ENCODE peak calls at places on chromosomes 5 and 9, in nine cellular contexts. A is tibial nerve; U is left ventricle myocardium inferior; M is aorta; R is breast epithelium; Q is OCI-LY7; V is dorsolateral prefrontal cortex; P is effector memory CD4-positive, alpha-beta T cell; H is cardiac muscle cell. W is an unnamed sample.

GRCh38 chr9:94181782-94182181 is 77.3 kb upstream of the ZNF169 start:
- DNase-seq in U (no peak), A (no peak), Q (no peak), P (no peak), V (no peak), M (no peak), R (no peak), H (no peak), W (no peak)

GRCh38 chr9:138103111-138103823 is 225.7 kb downstream of the CACNA1B start:
- DNase-seq in A (no peak), V (no peak), M (peak; percentile 59), R (peak; percentile 5), Q (no peak), P (no peak), H (no peak), U (no peak), W (no peak)

GRCh38 chr5:9624196-9624947 is 5.8 kb downstream of the TAS2R1 start:
- DNase-seq in Q (no peak), U (no peak), M (no peak), V (no peak), P (no peak), R (no peak), H (peak; percentile 29), A (no peak), W (no peak)

GRCh38 chr9:33189331-33189731 is 22.2 kb upstream of the B4GALT1 start:
- DNase-seq in R (no peak), P (no peak), M (no peak), U (no peak), A (no peak), V (no peak), Q (no peak), H (no peak), W (no peak)

GRCh38 chr5:76582252-76583162 is 40.7 kb downstream of the F2RL2 start:
- DNase-seq in M (no peak), R (no peak), Q (peak; percentile 52), U (no peak), H (peak; percentile 42), A (no peak), V (no peak), P (no peak), W (no peak)

GRCh38 chr5:169404223-169404622 is 103.3 kb upstream of the SLIT3 start:
- DNase-seq in P (no peak), Q (no peak), H (no peak), M (no peak), A (no peak), R (no peak), U (no peak), V (no peak), W (no peak)

GRCh38 chr5:94064025-94064424 is 322.6 kb upstream of the POU5F2 start:
- DNase-seq in A (no peak), Q (no peak), P (no peak), H (no peak), U (no peak), V (no peak), R (no peak), M (no peak), W (no peak)

GRCh38 chr5:74622122-74622521 is 18.4 kb downstream of the ENC1 start:
- DNase-seq in M (no peak), A (no peak), U (no peak), P (no peak), V (no peak), R (no peak), H (no peak), Q (no peak), W (no peak)

GRCh38 chr9:36903541-36904435 is 130.3 kb downstream of the PAX5 start:
- DNase-seq in P (no peak), H (peak; percentile 94), V (no peak), Q (no peak), M (no peak), A (no peak), U (no peak), R (no peak), W (no peak)

GRCh38 chr9:132602207-132602606 is 19.8 kb downstream of the BARHL1 start:
- DNase-seq in R (no peak), V (no peak), H (no peak), U (no peak), M (no peak), P (no peak), Q (no peak), A (no peak), W (no peak)

GRCh38 chr9:112180387-112180881 is 5.3 kb upstream of the SUSD1 start:
- DNase-seq in A (no peak), P (peak; percentile 41), V (no peak), H (no peak), Q (no peak), R (no peak), U (no peak), M (no peak), W (no peak)

GRCh38 chr5:10576790-10577189 is 12.9 kb downstream of the ANKRD33B start:
- DNase-seq in U (no peak), M (no peak), H (no peak), V (peak; percentile 27), R (no peak), A (no peak), Q (no peak), P (no peak), W (no peak)

GRCh38 chr9:121369595-121370265 is at the start of gene STOM:
- DNase-seq in R (peak; percentile 75), U (peak; percentile 93), V (peak; percentile 63), A (peak; percentile 87), M (peak; percentile 96), Q (no peak), H (peak; percentile 94), P (peak; percentile 60), W (peak; percentile 88)

GRCh38 chr9:125632321-125633115 is 74.5 kb downstream of the MAPKAP1 start:
- DNase-seq in H (no peak), U (no peak), A (no peak), P (no peak), M (no peak), V (no peak), Q (peak; percentile 74), R (no peak), W (no peak)

GRCh38 chr9:2618289-2618688 is 3.3 kb upstream of the VLDLR start:
- DNase-seq in R (no peak), A (no peak), M (no peak), V (no peak), H (no peak), P (no peak), U (no peak), Q (no peak), W (no peak)
- H3K27ac ChIP-seq in R (no peak overlapping the region), A (no peak overlapping the region), M (no peak overlapping the region), V (no peak overlapping the region), H (no peak overlapping the region), P (no peak overlapping the region), U (no peak overlapping the region), Q (no peak overlapping the region), W (no peak overlapping the region)

GRCh38 chr5:181163487-181164075 is 16.2 kb downstream of the OR2V2 start:
- DNase-seq in V (no peak), Q (peak; percentile 61), M (no peak), H (no peak), R (no peak), P (no peak), A (no peak), U (no peak), W (no peak)
- H3K4me3 ChIP-seq in V (no peak overlapping the region), Q (peak overlapping the region; percentile 43), M (no peak overlapping the region), H (no peak overlapping the region), R (no peak overlapping the region), P (no peak overlapping the region), A (no peak overlapping the region), U (no peak overlapping the region), W (no peak overlapping the region)

DNA sequence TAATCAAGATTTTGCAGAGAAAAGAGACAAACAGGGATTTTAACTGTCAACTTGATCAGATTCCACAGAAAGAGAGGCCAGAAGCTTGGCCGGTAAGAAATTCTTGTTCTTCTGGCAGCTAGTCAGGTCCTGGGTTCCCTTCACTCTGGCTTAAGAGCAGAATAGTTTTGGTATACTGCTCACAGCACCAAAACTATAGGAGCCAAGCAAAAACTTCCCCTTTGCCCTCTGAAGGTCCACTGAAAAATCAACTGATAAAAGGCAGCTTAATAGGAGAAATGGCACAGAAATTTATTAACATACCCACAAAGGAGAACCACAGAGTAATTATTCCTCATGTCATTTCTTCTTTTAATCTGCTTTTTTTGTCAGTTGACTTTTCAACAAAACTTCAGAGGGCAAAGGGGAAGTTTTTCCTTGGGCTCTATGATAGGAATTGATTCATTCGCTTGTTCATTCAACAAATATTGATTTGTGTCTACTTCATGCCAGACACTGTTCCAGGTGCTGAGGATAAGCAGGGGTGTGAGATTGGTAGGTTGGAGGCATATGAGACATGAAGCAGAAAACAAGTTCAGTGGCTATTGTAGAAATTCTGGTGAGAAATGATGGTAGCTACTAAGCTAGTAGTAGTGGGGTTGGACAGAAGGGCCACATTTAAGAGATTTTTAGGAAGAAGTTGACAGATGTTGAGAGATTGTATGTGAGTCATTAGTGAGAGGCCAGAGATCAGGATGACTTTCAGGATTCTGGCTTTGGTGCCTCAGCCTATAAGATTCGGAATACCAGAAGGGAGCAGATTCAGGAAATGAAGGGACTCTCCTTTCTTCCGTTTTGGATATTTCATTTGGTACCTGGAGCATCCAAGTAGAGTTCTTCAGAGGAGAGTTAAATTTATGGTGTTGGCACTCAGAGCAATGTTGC is 20.6 kb upstream of the NNT start:
- DNase-seq in R (no peak), Q (no peak), M (no peak), U (no peak), A (no peak), H (no peak), V (no peak), P (no peak), W (no peak)
- H3K27ac ChIP-seq in R (no peak overlapping the region), Q (no peak overlapping the region), M (no peak overlapping the region), U (no peak overlapping the region), A (no peak overlapping the region), H (no peak overlapping the region), V (no peak overlapping the region), P (no peak overlapping the region), W (no peak overlapping the region)

GRCh38 chr5:80134879-80135278 is 99.7 kb downstream of the THBS4 start:
- DNase-seq in P (no peak), V (no peak), H (peak; percentile 32), Q (no peak), R (no peak), M (no peak), A (no peak), U (no peak), W (no peak)

GRCh38 chr5:80139573-80139972 is 104.4 kb downstream of the THBS4 start:
- DNase-seq in M (no peak), V (no peak), R (no peak), Q (no peak), P (no peak), U (no peak), H (no peak), A (no peak), W (no peak)

GRCh38 chr5:80140496-80140895 is 105.3 kb downstream of the THBS4 start:
- DNase-seq in H (no peak), A (no peak), U (no peak), Q (no peak), V (no peak), P (no peak), M (no peak), R (no peak), W (no peak)

GRCh38 chr5:80141147-80141671 is 106.1 kb downstream of the THBS4 start:
- DNase-seq in M (peak; percentile 81), Q (no peak), U (peak; percentile 89), H (peak; percentile 81), R (peak; percentile 67), V (peak; percentile 48), A (peak; percentile 81), P (no peak), W (peak; percentile 78)

DNA sequence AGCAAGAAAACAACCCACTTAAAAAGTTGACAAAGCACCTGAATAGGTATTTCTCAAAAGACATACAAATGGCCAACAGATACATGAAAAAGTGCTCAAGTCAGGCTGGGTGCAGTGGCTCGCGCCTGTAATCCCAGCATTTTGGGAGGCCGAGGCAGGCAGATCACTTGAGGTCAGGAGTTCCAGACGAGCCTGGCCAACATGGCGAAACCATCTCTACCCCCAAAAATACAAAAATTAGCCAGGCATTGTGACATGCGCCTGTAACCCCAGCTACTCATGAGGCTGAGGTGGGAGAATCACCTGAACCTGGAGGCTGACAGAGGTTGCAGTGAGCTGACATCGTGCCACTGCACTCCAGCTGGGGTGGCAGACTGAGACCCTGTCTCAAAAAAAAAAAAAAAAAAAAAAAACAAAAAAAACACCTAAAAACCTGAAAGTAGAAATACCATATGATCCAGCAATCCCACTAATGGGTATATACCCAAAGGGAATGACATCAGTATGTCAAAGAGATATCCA is 101.7 kb downstream of the THBS4 start:
- DNase-seq in V (no peak), R (no peak), P (no peak), U (no peak), M (no peak), A (no peak), Q (no peak), H (no peak), W (no peak)
- H3K4me3 ChIP-seq in V (no peak overlapping the region), R (no peak overlapping the region), P (peak overlapping the region; percentile 12), U (no peak overlapping the region), M (no peak overlapping the region), A (no peak overlapping the region), Q (no peak overlapping the region), H (no peak overlapping the region), W (no peak overlapping the region)

W was measured in lower lobe of right lung.